ENCODE peak calls at places on chromosomes 4 and X, in nine cellular contexts. One of them, this sample, is unnamed.
A peak's percentile ranks its signal among the peaks of the same experiment; 100 is the strongest.

GRCh38 chrX:33126469-33126868 is 84.9 kb downstream of the DMD start:
- DNase-seq in uterus: no peak
- DNase-seq in IMR-90: no peak
- DNase-seq in spleen: no peak
- DNase-seq in A549: no peak
- DNase-seq in PC-3: no peak
- DNase-seq in esophagus squamous epithelium: no peak
- DNase-seq in lower lobe of right lung: no peak
- DNase-seq in astrocyte: no peak
- DNase-seq in this sample: no peak

GRCh38 chr4:172997217-172997609 is 171.4 kb upstream of the GALNT7 start:
- DNase-seq in uterus: no peak
- DNase-seq in IMR-90: no peak
- DNase-seq in spleen: no peak
- DNase-seq in A549: no peak
- DNase-seq in PC-3: no peak
- DNase-seq in esophagus squamous epithelium: no peak
- DNase-seq in lower lobe of right lung: no peak
- DNase-seq in astrocyte: no peak
- DNase-seq in this sample: no peak

GRCh38 chr4:122863626-122864025 is 37.0 kb downstream of the FGF2 start:
- DNase-seq in uterus: no peak
- DNase-seq in IMR-90: no peak
- DNase-seq in spleen: no peak
- DNase-seq in A549: no peak
- DNase-seq in PC-3: no peak
- DNase-seq in esophagus squamous epithelium: no peak
- DNase-seq in lower lobe of right lung: no peak
- DNase-seq in astrocyte: no peak
- DNase-seq in this sample: peak; percentile 18

GRCh38 chrX:74784629-74785028 is 140.6 kb downstream of the NEXMIF start:
- DNase-seq in uterus: no peak
- DNase-seq in IMR-90: no peak
- DNase-seq in spleen: no peak
- DNase-seq in A549: no peak
- DNase-seq in PC-3: no peak
- DNase-seq in esophagus squamous epithelium: no peak
- DNase-seq in lower lobe of right lung: no peak
- DNase-seq in astrocyte: no peak
- DNase-seq in this sample: no peak

GRCh38 chrX:152817082-152817744 is 13.3 kb downstream of the CETN2 start:
- DNase-seq in uterus: no peak
- DNase-seq in IMR-90: peak; percentile 54
- DNase-seq in spleen: no peak
- DNase-seq in A549: peak; percentile 38
- DNase-seq in PC-3: peak; percentile 65
- DNase-seq in esophagus squamous epithelium: no peak
- DNase-seq in lower lobe of right lung: no peak
- DNase-seq in astrocyte: peak; percentile 11
- DNase-seq in this sample: peak; percentile 36

GRCh38 chrX:142204522-142205433 is at the start of gene MAGEC2:
- DNase-seq in uterus: no peak
- DNase-seq in IMR-90: no peak
- DNase-seq in spleen: no peak
- DNase-seq in A549: no peak
- DNase-seq in PC-3: no peak
- DNase-seq in esophagus squamous epithelium: no peak
- DNase-seq in lower lobe of right lung: no peak
- DNase-seq in astrocyte: no peak
- DNase-seq in this sample: no peak

GRCh38 chrX:26653050-26653449 is 437.1 kb downstream of the MAGEB5 start:
- DNase-seq in uterus: no peak
- DNase-seq in IMR-90: no peak
- DNase-seq in spleen: no peak
- DNase-seq in A549: no peak
- DNase-seq in PC-3: no peak
- DNase-seq in esophagus squamous epithelium: no peak
- DNase-seq in lower lobe of right lung: no peak
- DNase-seq in astrocyte: no peak
- DNase-seq in this sample: no peak

GRCh38 chr4:86453044-86453501 is 93.2 kb upstream of the MAPK10 start:
- DNase-seq in uterus: peak; percentile 59
- DNase-seq in IMR-90: peak; percentile 70
- DNase-seq in spleen: no peak
- DNase-seq in A549: no peak
- DNase-seq in PC-3: peak; percentile 4
- DNase-seq in esophagus squamous epithelium: no peak
- DNase-seq in lower lobe of right lung: no peak
- DNase-seq in astrocyte: peak; percentile 20
- DNase-seq in this sample: no peak

GRCh38 chr4:154602404-154603020 is 9.9 kb downstream of the FGG start:
- DNase-seq in uterus: no peak
- DNase-seq in IMR-90: no peak
- DNase-seq in spleen: no peak
- DNase-seq in A549: no peak
- DNase-seq in PC-3: peak; percentile 81
- DNase-seq in esophagus squamous epithelium: no peak
- DNase-seq in lower lobe of right lung: no peak
- DNase-seq in astrocyte: peak; percentile 28
- DNase-seq in this sample: no peak

DNA sequence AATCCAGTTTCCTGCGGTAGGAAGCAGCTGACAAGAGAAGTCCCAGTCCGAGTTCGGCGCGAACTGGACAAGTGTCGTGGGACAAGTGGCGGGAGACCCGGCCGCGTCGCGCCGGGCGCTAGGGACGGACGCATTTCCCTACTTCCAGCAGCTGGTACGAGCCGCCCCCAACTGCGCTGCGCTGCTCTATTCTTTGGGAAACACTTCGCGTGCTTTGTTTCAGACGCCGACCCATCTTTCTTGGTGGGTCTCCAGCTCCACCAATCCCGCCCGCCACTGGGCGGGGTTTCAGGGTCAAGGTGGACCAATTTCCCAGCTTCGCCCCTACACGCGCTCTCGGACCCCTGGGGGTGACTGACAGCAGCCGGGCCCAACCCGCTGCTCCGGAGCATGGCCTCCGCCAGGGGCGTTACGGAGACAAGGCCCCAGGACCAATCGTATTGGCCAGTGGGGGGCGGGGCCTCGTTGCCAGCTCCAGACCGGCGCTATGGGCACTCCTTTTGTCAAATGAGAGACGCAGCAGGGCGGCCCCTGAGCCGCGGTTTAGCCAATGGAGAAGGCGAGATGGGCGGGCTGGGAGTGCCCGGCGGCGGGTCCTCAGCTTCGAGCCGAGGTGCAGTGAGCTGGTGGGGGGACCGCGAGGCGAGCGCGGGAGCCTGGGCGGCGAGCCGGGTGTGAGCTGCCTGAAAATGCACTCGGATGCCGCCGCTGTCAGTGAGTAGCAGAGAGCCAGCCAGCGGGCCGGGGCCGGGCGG is at the start of gene DCUN1D4:
- DNase-seq in uterus: peak; percentile 100
- DNase-seq in IMR-90: peak; percentile 99
- DNase-seq in spleen: peak; percentile 100
- DNase-seq in A549: peak; percentile 99
- DNase-seq in PC-3: peak; percentile 100
- DNase-seq in esophagus squamous epithelium: peak; percentile 98
- DNase-seq in lower lobe of right lung: peak; percentile 100
- DNase-seq in astrocyte: peak; percentile 100
- DNase-seq in this sample: peak; percentile 100
- H3K27ac ChIP-seq in uterus: peak within 1 kb of the TSS; percentile 96
- H3K27ac ChIP-seq in IMR-90: peak within 1 kb of the TSS; percentile 96
- H3K27ac ChIP-seq in spleen: peak within 1 kb of the TSS; percentile 93
- H3K27ac ChIP-seq in A549: peak within 1 kb of the TSS; percentile 98
- H3K27ac ChIP-seq in PC-3: peak within 1 kb of the TSS; percentile 77
- H3K27ac ChIP-seq in esophagus squamous epithelium: peak within 1 kb of the TSS; percentile 97
- H3K27ac ChIP-seq in lower lobe of right lung: peak within 1 kb of the TSS; percentile 91
- H3K27ac ChIP-seq in astrocyte: peak within 1 kb of the TSS; percentile 79
- H3K27ac ChIP-seq in this sample: peak within 1 kb of the TSS; percentile 72

GRCh38 chr4:39046243-39046642 is 14.0 kb upstream of the TMEM156 start:
- DNase-seq in uterus: no peak
- DNase-seq in IMR-90: peak; percentile 54
- DNase-seq in spleen: peak; percentile 77
- DNase-seq in A549: peak; percentile 74
- DNase-seq in PC-3: peak; percentile 74
- DNase-seq in esophagus squamous epithelium: no peak
- DNase-seq in lower lobe of right lung: peak; percentile 49
- DNase-seq in astrocyte: peak; percentile 55
- DNase-seq in this sample: no peak

GRCh38 chr4:39045791-39046221 is 13.6 kb upstream of the TMEM156 start:
- DNase-seq in uterus: no peak
- DNase-seq in IMR-90: peak; percentile 21
- DNase-seq in spleen: no peak
- DNase-seq in A549: peak; percentile 60
- DNase-seq in PC-3: peak; percentile 22
- DNase-seq in esophagus squamous epithelium: no peak
- DNase-seq in lower lobe of right lung: no peak
- DNase-seq in astrocyte: no peak
- DNase-seq in this sample: peak; percentile 47

GRCh38 chr4:39044364-39044946 is 12.2 kb upstream of the TMEM156 start:
- DNase-seq in uterus: peak; percentile 92
- DNase-seq in IMR-90: peak; percentile 93
- DNase-seq in spleen: peak; percentile 99
- DNase-seq in A549: peak; percentile 95
- DNase-seq in PC-3: peak; percentile 84
- DNase-seq in esophagus squamous epithelium: peak; percentile 77
- DNase-seq in lower lobe of right lung: peak; percentile 93
- DNase-seq in astrocyte: peak; percentile 70
- DNase-seq in this sample: peak; percentile 95

GRCh38 chr4:39043697-39044363 is 11.6 kb upstream of the TMEM156 start:
- DNase-seq in uterus: no peak
- DNase-seq in IMR-90: peak; percentile 52
- DNase-seq in spleen: no peak
- DNase-seq in A549: peak; percentile 41
- DNase-seq in PC-3: no peak
- DNase-seq in esophagus squamous epithelium: no peak
- DNase-seq in lower lobe of right lung: no peak
- DNase-seq in astrocyte: peak; percentile 24
- DNase-seq in this sample: no peak

DNA sequence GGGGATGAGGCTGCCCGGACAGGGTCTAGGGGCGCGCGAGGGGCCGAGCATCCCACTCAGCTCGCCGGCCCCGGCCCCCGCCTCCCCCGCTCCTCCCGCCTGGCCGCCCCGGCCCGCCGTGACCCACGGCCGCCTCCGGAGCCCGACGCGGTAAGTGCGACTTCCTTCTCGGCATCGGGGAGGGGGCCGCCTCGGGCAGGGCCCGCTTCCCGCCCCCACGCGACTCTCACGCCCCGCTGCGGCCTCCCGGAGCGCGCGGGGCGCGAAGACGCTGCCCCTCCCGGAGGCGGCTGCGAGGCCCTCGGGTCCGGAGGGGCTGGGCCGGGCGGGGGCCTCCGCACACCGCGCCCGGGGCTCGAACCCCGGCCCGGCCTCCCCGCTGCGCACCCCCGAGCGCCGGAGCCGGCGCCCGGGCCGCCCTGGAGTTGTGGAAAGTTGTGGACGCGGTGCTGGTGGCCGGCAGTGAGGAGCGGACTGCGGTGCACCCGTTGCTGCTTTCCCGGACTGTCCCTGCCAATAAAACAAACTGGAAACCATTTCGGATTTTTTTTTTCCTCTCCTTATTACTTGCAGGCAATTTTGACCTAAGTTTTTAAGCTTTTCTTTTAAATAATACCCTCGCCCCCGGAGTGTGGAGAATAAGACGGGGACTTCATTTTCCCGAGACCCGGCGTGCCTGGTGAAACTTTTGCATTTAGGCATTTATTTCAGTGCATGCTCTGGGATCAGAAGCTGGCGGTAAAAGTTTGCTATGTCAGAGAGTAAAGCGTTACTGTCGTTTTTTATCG is 12.9 kb upstream of the TMEM156 start:
- DNase-seq in uterus: no peak
- DNase-seq in IMR-90: no peak
- DNase-seq in spleen: peak; percentile 94
- DNase-seq in A549: peak; percentile 38
- DNase-seq in PC-3: no peak
- DNase-seq in esophagus squamous epithelium: no peak
- DNase-seq in lower lobe of right lung: peak; percentile 69
- DNase-seq in astrocyte: no peak
- DNase-seq in this sample: peak; percentile 44
- H3K4me3 ChIP-seq in uterus: peak overlapping the region; percentile 97
- H3K4me3 ChIP-seq in IMR-90: peak overlapping the region; percentile 93
- H3K4me3 ChIP-seq in spleen: peak overlapping the region; percentile 73
- H3K4me3 ChIP-seq in A549: peak overlapping the region; percentile 66
- H3K4me3 ChIP-seq in PC-3: peak overlapping the region; percentile 88
- H3K4me3 ChIP-seq in esophagus squamous epithelium: peak overlapping the region; percentile 77
- H3K4me3 ChIP-seq in lower lobe of right lung: peak overlapping the region; percentile 66
- H3K4me3 ChIP-seq in astrocyte: peak overlapping the region; percentile 78
- H3K4me3 ChIP-seq in this sample: peak overlapping the region; percentile 100

DNA sequence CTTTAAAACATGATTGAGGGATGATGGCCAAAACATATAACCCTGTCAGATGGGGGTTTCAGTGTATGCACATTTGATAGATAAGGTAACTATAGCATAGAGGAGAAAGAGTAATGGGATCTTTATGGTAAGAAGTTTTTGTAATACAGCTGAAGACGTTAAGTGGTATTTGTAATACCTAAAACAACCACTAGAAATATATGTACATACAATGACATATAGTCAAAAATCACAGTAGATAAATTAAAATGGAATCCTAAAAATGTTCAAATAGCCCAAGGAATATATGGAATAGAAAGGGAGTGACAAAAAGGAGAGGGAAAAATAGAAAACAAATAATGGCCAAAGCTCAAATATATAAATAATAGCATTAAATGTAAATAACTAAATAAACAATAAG is 371.3 kb upstream of the FSTL5 start:
- DNase-seq in uterus: no peak
- DNase-seq in IMR-90: no peak
- DNase-seq in spleen: no peak
- DNase-seq in A549: no peak
- DNase-seq in PC-3: no peak
- DNase-seq in esophagus squamous epithelium: no peak
- DNase-seq in lower lobe of right lung: no peak
- DNase-seq in astrocyte: no peak
- DNase-seq in this sample: no peak
- TF ChIP-seq CTCF in uterus: no peak
- TF ChIP-seq CTCF in IMR-90: no peak
- TF ChIP-seq CTCF in spleen: no peak
- TF ChIP-seq CTCF in A549: no peak
- TF ChIP-seq CTCF in PC-3: no peak
- TF ChIP-seq CTCF in esophagus squamous epithelium: no peak
- TF ChIP-seq CTCF in lower lobe of right lung: no peak
- TF ChIP-seq CTCF in astrocyte: no peak
- TF ChIP-seq CTCF in this sample: no peak

DNA sequence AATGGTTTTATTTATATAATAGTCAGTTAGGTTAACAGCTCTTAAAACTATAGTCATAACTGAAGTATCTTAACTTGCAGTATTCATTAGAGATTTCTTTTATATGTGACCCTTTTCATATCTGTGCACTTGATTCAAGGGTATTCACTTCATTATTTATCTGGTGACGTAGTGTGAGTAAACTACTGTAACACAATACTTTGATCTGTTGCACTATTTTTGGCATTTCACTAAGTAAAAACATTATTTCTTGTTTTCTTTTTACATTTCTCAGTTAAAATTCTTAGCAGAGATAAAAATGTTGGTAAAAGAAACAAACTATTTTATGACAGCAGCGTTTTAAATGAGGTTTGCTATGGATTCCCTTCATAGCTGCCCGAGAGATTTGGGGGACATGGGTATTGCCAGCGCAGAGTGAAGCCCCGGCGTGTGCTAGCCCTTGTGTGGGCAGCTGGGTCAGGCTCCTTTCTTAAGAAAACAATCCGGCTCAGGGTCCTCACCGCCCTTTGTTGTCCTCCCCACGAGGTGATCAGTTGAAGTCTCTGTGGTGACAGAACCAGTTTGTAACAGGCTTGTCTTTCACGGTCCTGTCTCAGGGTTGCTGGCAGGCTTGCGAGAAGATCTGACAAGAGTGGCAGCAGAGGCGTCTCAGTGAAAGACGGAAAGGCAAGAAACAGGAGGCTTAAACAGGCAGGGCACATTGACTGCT is 293.4 kb downstream of the BMPR1B start:
- DNase-seq in uterus: no peak
- DNase-seq in IMR-90: no peak
- DNase-seq in spleen: no peak
- DNase-seq in A549: peak; percentile 63
- DNase-seq in PC-3: no peak
- DNase-seq in esophagus squamous epithelium: no peak
- DNase-seq in lower lobe of right lung: no peak
- DNase-seq in astrocyte: no peak
- DNase-seq in this sample: peak; percentile 23
- H3K27ac ChIP-seq in uterus: no peak overlapping the region
- H3K27ac ChIP-seq in IMR-90: no peak overlapping the region
- H3K27ac ChIP-seq in spleen: no peak overlapping the region
- H3K27ac ChIP-seq in A549: peak overlapping the region; percentile 65
- H3K27ac ChIP-seq in PC-3: no peak overlapping the region
- H3K27ac ChIP-seq in esophagus squamous epithelium: no peak overlapping the region
- H3K27ac ChIP-seq in lower lobe of right lung: no peak overlapping the region
- H3K27ac ChIP-seq in astrocyte: no peak overlapping the region
- H3K27ac ChIP-seq in this sample: no peak overlapping the region

This sample was measured in cardiac muscle cell.